ENCODE peak calls at places on chromosomes 3 and 15, in six cellular contexts. One of them, this sample, is unnamed.

GRCh38 chr15:79682851-79683288 is 213.9 kb downstream of the MTHFS start:
- DNase-seq in T-helper 1 cell: no peak
- DNase-seq in IMR-90: peak; percentile 47
- DNase-seq in activated CD4-positive, alpha-beta T cell treated with anti-CD3 and anti-CD28 coated beads for 4 hours: no peak
- DNase-seq in Peyer's patch: no peak
- DNase-seq in SW 1271: no peak
- DNase-seq in this sample: no peak

GRCh38 chr3:21331321-21331720 is 419.7 kb downstream of the ZNF385D start:
- DNase-seq in T-helper 1 cell: no peak
- DNase-seq in IMR-90: no peak
- DNase-seq in activated CD4-positive, alpha-beta T cell treated with anti-CD3 and anti-CD28 coated beads for 4 hours: no peak
- DNase-seq in Peyer's patch: no peak
- DNase-seq in SW 1271: no peak
- DNase-seq in this sample: no peak

GRCh38 chr3:97949110-97949485 is 23.1 kb downstream of the RIOX2 start:
- DNase-seq in T-helper 1 cell: no peak
- DNase-seq in IMR-90: no peak
- DNase-seq in activated CD4-positive, alpha-beta T cell treated with anti-CD3 and anti-CD28 coated beads for 4 hours: no peak
- DNase-seq in Peyer's patch: no peak
- DNase-seq in SW 1271: no peak
- DNase-seq in this sample: no peak

GRCh38 chr3:131494706-131495105 is 8.1 kb downstream of the MRPL3 start:
- DNase-seq in T-helper 1 cell: no peak
- DNase-seq in IMR-90: no peak
- DNase-seq in activated CD4-positive, alpha-beta T cell treated with anti-CD3 and anti-CD28 coated beads for 4 hours: no peak
- DNase-seq in Peyer's patch: no peak
- DNase-seq in SW 1271: no peak
- DNase-seq in this sample: peak; percentile 43

GRCh38 chr3:48472923-48473616 is 26.5 kb downstream of the ATRIP start:
- DNase-seq in T-helper 1 cell: peak; percentile 93
- DNase-seq in IMR-90: peak; percentile 91
- DNase-seq in activated CD4-positive, alpha-beta T cell treated with anti-CD3 and anti-CD28 coated beads for 4 hours: peak; percentile 96
- DNase-seq in Peyer's patch: peak; percentile 98
- DNase-seq in SW 1271: peak; percentile 87
- DNase-seq in this sample: peak; percentile 89

GRCh38 chr3:191138937-191139336 is 60.1 kb upstream of the OSTN start:
- DNase-seq in T-helper 1 cell: no peak
- DNase-seq in IMR-90: no peak
- DNase-seq in activated CD4-positive, alpha-beta T cell treated with anti-CD3 and anti-CD28 coated beads for 4 hours: no peak
- DNase-seq in Peyer's patch: no peak
- DNase-seq in SW 1271: no peak
- DNase-seq in this sample: no peak

GRCh38 chr3:9392041-9392440 is 5.4 kb upstream of the SETD5 start:
- DNase-seq in T-helper 1 cell: no peak
- DNase-seq in IMR-90: no peak
- DNase-seq in activated CD4-positive, alpha-beta T cell treated with anti-CD3 and anti-CD28 coated beads for 4 hours: no peak
- DNase-seq in Peyer's patch: no peak
- DNase-seq in SW 1271: no peak
- DNase-seq in this sample: no peak

GRCh38 chr3:159818399-159818798 is 170.2 kb upstream of the IL12A start:
- DNase-seq in T-helper 1 cell: no peak
- DNase-seq in IMR-90: no peak
- DNase-seq in activated CD4-positive, alpha-beta T cell treated with anti-CD3 and anti-CD28 coated beads for 4 hours: no peak
- DNase-seq in Peyer's patch: peak; percentile 60
- DNase-seq in SW 1271: no peak
- DNase-seq in this sample: no peak

GRCh38 chr3:185728630-185729334 is 96.1 kb downstream of the IGF2BP2 start:
- DNase-seq in T-helper 1 cell: no peak
- DNase-seq in IMR-90: no peak
- DNase-seq in activated CD4-positive, alpha-beta T cell treated with anti-CD3 and anti-CD28 coated beads for 4 hours: no peak
- DNase-seq in Peyer's patch: no peak
- DNase-seq in SW 1271: no peak
- DNase-seq in this sample: no peak

GRCh38 chr3:168121175-168121853 is 25.6 kb upstream of the GOLIM4 start:
- DNase-seq in T-helper 1 cell: no peak
- DNase-seq in IMR-90: peak; percentile 18
- DNase-seq in activated CD4-positive, alpha-beta T cell treated with anti-CD3 and anti-CD28 coated beads for 4 hours: no peak
- DNase-seq in Peyer's patch: no peak
- DNase-seq in SW 1271: no peak
- DNase-seq in this sample: no peak

GRCh38 chr15:52227456-52227855 is 36.3 kb upstream of the GNB5 start:
- DNase-seq in T-helper 1 cell: peak; percentile 53
- DNase-seq in IMR-90: peak; percentile 88
- DNase-seq in activated CD4-positive, alpha-beta T cell treated with anti-CD3 and anti-CD28 coated beads for 4 hours: peak; percentile 53
- DNase-seq in Peyer's patch: peak; percentile 93
- DNase-seq in SW 1271: peak; percentile 54
- DNase-seq in this sample: peak; percentile 63

GRCh38 chr15:31472636-31473383 is 146.2 kb downstream of the KLF13 start:
- DNase-seq in T-helper 1 cell: peak; percentile 30
- DNase-seq in IMR-90: peak; percentile 64
- DNase-seq in activated CD4-positive, alpha-beta T cell treated with anti-CD3 and anti-CD28 coated beads for 4 hours: peak; percentile 47
- DNase-seq in Peyer's patch: peak; percentile 73
- DNase-seq in SW 1271: no peak
- DNase-seq in this sample: no peak

GRCh38 chr3:29255854-29256696 is 24.8 kb upstream of the RBMS3 start:
- DNase-seq in T-helper 1 cell: no peak
- DNase-seq in IMR-90: peak; percentile 76
- DNase-seq in activated CD4-positive, alpha-beta T cell treated with anti-CD3 and anti-CD28 coated beads for 4 hours: no peak
- DNase-seq in Peyer's patch: no peak
- DNase-seq in SW 1271: no peak
- DNase-seq in this sample: no peak

GRCh38 chr3:185630182-185630622 is 44.1 kb downstream of the SENP2 start:
- DNase-seq in T-helper 1 cell: no peak
- DNase-seq in IMR-90: peak; percentile 53
- DNase-seq in activated CD4-positive, alpha-beta T cell treated with anti-CD3 and anti-CD28 coated beads for 4 hours: no peak
- DNase-seq in Peyer's patch: peak; percentile 56
- DNase-seq in SW 1271: no peak
- DNase-seq in this sample: no peak

GRCh38 chr3:151890721-151891141 is 17.3 kb downstream of the SUCNR1 start:
- DNase-seq in T-helper 1 cell: no peak
- DNase-seq in IMR-90: no peak
- DNase-seq in activated CD4-positive, alpha-beta T cell treated with anti-CD3 and anti-CD28 coated beads for 4 hours: no peak
- DNase-seq in Peyer's patch: no peak
- DNase-seq in SW 1271: no peak
- DNase-seq in this sample: no peak